ENCODE peak calls at places on chromosomes 11 and 22, in seven cellular contexts. B, U, F, M, G, S and V are unnamed samples. For H3K4me1, the result is how much of the 10 kb centered on the place peaks cover.

GRCh38 chr11:17277024-17277584 is 565 bp downstream of the NUCB2 start:
- DNase-seq in B (no peak), U (peak), F (no peak), M (peak), G (no peak), S (no peak), V (no peak)

GRCh38 chr11:78140392-78141077 is 1.1 kb upstream of the ALG8 start:
- DNase-seq in B (no peak), U (no peak), F (no peak), M (no peak), G (no peak), S (no peak), V (no peak)

GRCh38 chr11:120658071-120658423 is 146.5 kb downstream of the GRIK4 start:
- DNase-seq in B (no peak), U (no peak), F (no peak), M (no peak), G (no peak), S (no peak), V (no peak)

GRCh38 chr11:35856756-35857155 is 87.1 kb upstream of the LDLRAD3 start:
- DNase-seq in B (no peak), U (no peak), F (no peak), M (no peak), G (no peak), S (no peak), V (no peak)

GRCh38 chr22:48490513-48491411 is 1336.9 kb downstream of the BRD1 start:
- DNase-seq in B (no peak), U (no peak), F (no peak), M (peak), G (no peak), S (no peak), V (no peak)

GRCh38 chr22:24952837-24953293 is 349 bp downstream of the KIAA1671 start:
- DNase-seq in B (peak), U (peak), F (no peak), M (peak), G (peak), S (peak), V (peak)

GRCh38 chr22:50620861-50621490 is 7.0 kb downstream of the ARSA start:
- DNase-seq in B (no peak), U (no peak), F (no peak), M (peak), G (no peak), S (no peak), V (no peak)

GRCh38 chr11:46363455-46363920 is 16.2 kb downstream of the DGKZ start:
- DNase-seq in B (peak), U (no peak), F (no peak), M (no peak), G (peak), S (no peak), V (no peak)

GRCh38 chr11:33234397-33235168 is 22.6 kb upstream of the HIPK3 start:
- DNase-seq in B (no peak), U (no peak), F (no peak), M (no peak), G (no peak), S (no peak), V (no peak)

GRCh38 chr11:107882095-107882820 is 23.7 kb upstream of the SLC35F2 start:
- DNase-seq in B (no peak), U (no peak), F (no peak), M (no peak), G (no peak), S (no peak), V (no peak)

GRCh38 chr22:45548441-45548840 is 45.8 kb downstream of the FBLN1 start:
- DNase-seq in B (no peak), U (no peak), F (no peak), M (no peak), G (no peak), S (no peak), V (no peak)

GRCh38 chr22:41842996-41843970 is 10.4 kb downstream of the SREBF2 start:
- DNase-seq in B (no peak), U (no peak), F (no peak), M (no peak), G (peak), S (no peak), V (no peak)

GRCh38 chr22:31082606-31083376 is 1.7 kb downstream of the SMTN start:
- DNase-seq in B (peak), U (peak), F (peak), M (peak), G (peak), S (peak), V (peak)

GRCh38 chr11:2406476-2406875 is 5.9 kb downstream of the TSSC4 start:
- DNase-seq in B (no peak), U (no peak), F (no peak), M (no peak), G (no peak), S (no peak), V (no peak)

GRCh38 chr11:9663699-9664275 is at the start of gene SWAP70:
- DNase-seq in B (peak), U (peak), F (peak), M (peak), G (peak), S (peak), V (peak)

GRCh38 chr11:28168718-28169117 is 60.5 kb downstream of the METTL15 start:
- DNase-seq in B (no peak), U (no peak), F (no peak), M (no peak), G (no peak), S (no peak), V (no peak)

GRCh38 chr22:20992456-20993303 is 9.2 kb downstream of the THAP7 start:
- DNase-seq in B (no peak), U (no peak), F (no peak), M (no peak), G (no peak), S (no peak), V (no peak)

GRCh38 chr11:95154514-95154913 is 64.9 kb downstream of the ENDOD1 start:
- DNase-seq in B (no peak), U (peak), F (no peak), M (peak), G (peak), S (no peak), V (peak)

GRCh38 chr11:118211006-118211405 is 13.8 kb downstream of the JAML start:
- DNase-seq in B (no peak), U (no peak), F (no peak), M (no peak), G (no peak), S (no peak), V (no peak)

GRCh38 chr22:46754110-46754799 is 8.2 kb upstream of the TBC1D22A start:
- DNase-seq in B (peak), U (peak), F (peak), M (peak), G (peak), S (peak), V (peak)

GRCh38 chr22:46537946-46538815 is 761 bp upstream of the CELSR1 start:
- DNase-seq in B (no peak), U (no peak), F (no peak), M (no peak), G (no peak), S (no peak), V (no peak)

GRCh38 chr22:19802881-19803735 is 42.5 kb downstream of the TBX1 start:
- DNase-seq in B (peak), U (no peak), F (no peak), M (no peak), G (no peak), S (no peak), V (no peak)

GRCh38 chr22:48268771-48269552 is 1506.5 kb downstream of the TBC1D22A start:
- DNase-seq in B (no peak), U (no peak), F (no peak), M (peak), G (no peak), S (no peak), V (no peak)

GRCh38 chr11:128359515-128359914 is 227.8 kb downstream of the ETS1 start:
- DNase-seq in B (no peak), U (no peak), F (no peak), M (no peak), G (no peak), S (no peak), V (no peak)

GRCh38 chr11:123182101-123182500 is 12.9 kb downstream of the CLMP start:
- DNase-seq in B (no peak), U (no peak), F (no peak), M (no peak), G (no peak), S (no peak), V (peak)
- H3K4me1 ChIP-seq in B (under half), U (under half), F (under half), M (under half), G (under half), S (under half), V (under half)

GRCh38 chr11:65720237-65720934 is at the start of gene RNASEH2C:
- DNase-seq in B (peak), U (peak), F (peak), M (peak), G (peak), S (peak), V (peak)
- TF ChIP-seq POLR2A in B (peak), U (peak), F (peak), M (peak), G (peak), S (peak), V (no peak)

DNA sequence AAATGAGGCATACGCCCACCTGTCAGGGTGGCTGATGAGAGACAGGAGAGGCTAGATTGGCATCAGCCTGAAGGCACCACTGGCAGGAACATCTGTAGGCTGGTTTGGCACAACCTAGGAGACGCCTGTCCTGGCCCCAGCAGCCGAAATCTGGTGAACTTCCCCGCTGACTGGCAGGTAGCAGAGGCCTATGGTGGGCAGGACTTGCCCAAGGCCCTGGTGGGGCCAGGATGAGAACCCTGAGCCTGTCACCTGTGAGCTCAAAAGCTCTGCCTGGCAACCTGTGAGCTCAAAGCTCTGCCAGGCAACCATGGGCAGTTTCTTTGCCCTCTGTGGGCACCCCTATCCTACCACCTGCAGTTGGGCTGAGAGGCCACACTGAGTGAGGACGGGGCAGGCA is 2.5 kb downstream of the DERL3 start:
- DNase-seq in B (no peak), U (no peak), F (no peak), M (peak), G (no peak), S (peak), V (no peak)
- H3K4me1 ChIP-seq in B (half or more), U (under half), F (under half), M (under half), G (half or more), S (under half), V (under half)

GRCh38 chr11:23233075-23233474 is 372.8 kb upstream of the CCDC179 start:
- DNase-seq in B (no peak), U (no peak), F (no peak), M (no peak), G (no peak), S (no peak), V (no peak)
- TF ChIP-seq POLR2A in B (no peak), U (no peak), F (no peak), M (no peak), G (no peak), S (no peak), V (no peak)

GRCh38 chr22:40181323-40181722 is 3.6 kb downstream of the TNRC6B start:
- DNase-seq in B (no peak), U (no peak), F (no peak), M (no peak), G (no peak), S (no peak), V (no peak)
- H3K4me1 ChIP-seq in B (half or more), U (under half), F (under half), M (half or more), G (half or more), S (under half), V (under half)

GRCh38 chr11:75351541-75352416 is at the start of gene ARRB1:
- DNase-seq in B (peak), U (no peak), F (peak), M (peak), G (peak), S (peak), V (peak)
- TF ChIP-seq POLR2A in B (peak), U (no peak), F (no peak), M (no peak), G (peak), S (no peak), V (no peak)

GRCh38 chr22:44278234-44279058 is 34.3 kb downstream of the SHISAL1 start:
- DNase-seq in B (no peak), U (no peak), F (no peak), M (no peak), G (no peak), S (no peak), V (no peak)

GRCh38 chr22:44279059-44279340 is 33.8 kb downstream of the SHISAL1 start:
- DNase-seq in B (no peak), U (no peak), F (no peak), M (no peak), G (no peak), S (no peak), V (no peak)

GRCh38 chr22:44276041-44276440 is 36.7 kb downstream of the SHISAL1 start:
- DNase-seq in B (no peak), U (no peak), F (no peak), M (no peak), G (no peak), S (peak), V (no peak)

GRCh38 chr22:44276706-44277403 is 35.9 kb downstream of the SHISAL1 start:
- DNase-seq in B (no peak), U (no peak), F (no peak), M (no peak), G (no peak), S (peak), V (no peak)

GRCh38 chr22:44277404-44278135 is 35.2 kb downstream of the SHISAL1 start:
- DNase-seq in B (no peak), U (no peak), F (no peak), M (no peak), G (no peak), S (no peak), V (no peak)
- H3K4me1 ChIP-seq in B (under half), U (under half), F (under half), M (under half), G (under half), S (under half), V (under half)